ENCODE peak calls at places on chromosomes 6 and 20, in four cellular contexts. One of them, this sample, is unnamed.

GRCh38 chr20:41306061-41306727 is 11.3 kb downstream of the ZHX3 start:
- DNase-seq in choroid plexus epithelial cell: no peak
- DNase-seq in IMR-90: no peak
- DNase-seq in mammary epithelial cell: no peak
- DNase-seq in this sample: no peak

GRCh38 chr20:39269031-39269461 is 306.9 kb downstream of the DHX35 start:
- DNase-seq in IMR-90: peak
- DNase-seq in choroid plexus epithelial cell: peak
- DNase-seq in mammary epithelial cell: peak
- DNase-seq in this sample: no peak

GRCh38 chr6:170423030-170423429 is 116.5 kb downstream of the FAM120B start:
- DNase-seq in IMR-90: no peak
- DNase-seq in mammary epithelial cell: no peak
- DNase-seq in choroid plexus epithelial cell: no peak
- DNase-seq in this sample: no peak

GRCh38 chr6:42118162-42119001 is 24.0 kb downstream of the C6orf132 start:
- DNase-seq in choroid plexus epithelial cell: no peak
- DNase-seq in IMR-90: no peak
- DNase-seq in mammary epithelial cell: peak
- DNase-seq in this sample: no peak

GRCh38 chr6:8492536-8493125 is 57.3 kb upstream of the SLC35B3 start:
- DNase-seq in choroid plexus epithelial cell: no peak
- DNase-seq in IMR-90: no peak
- DNase-seq in mammary epithelial cell: peak
- DNase-seq in this sample: no peak

GRCh38 chr20:4056880-4057279 is 41.5 kb upstream of the RNF24 start:
- DNase-seq in IMR-90: no peak
- DNase-seq in mammary epithelial cell: peak
- DNase-seq in choroid plexus epithelial cell: no peak
- DNase-seq in this sample: no peak

GRCh38 chr20:38426498-38426897 is 8.6 kb downstream of the SNHG17 start:
- DNase-seq in IMR-90: no peak
- DNase-seq in mammary epithelial cell: no peak
- DNase-seq in choroid plexus epithelial cell: no peak
- DNase-seq in this sample: no peak

GRCh38 chr6:41757931-41758640 is 10.9 kb upstream of the PGC start:
- DNase-seq in choroid plexus epithelial cell: peak
- DNase-seq in mammary epithelial cell: no peak
- DNase-seq in IMR-90: peak
- DNase-seq in this sample: no peak

GRCh38 chr20:29497261-29497671 is 1760.2 kb upstream of the DEFB115 start:
- DNase-seq in mammary epithelial cell: no peak
- DNase-seq in choroid plexus epithelial cell: peak
- DNase-seq in IMR-90: no peak
- DNase-seq in this sample: no peak

GRCh38 chr6:10386260-10386659 is 28.6 kb downstream of the TFAP2A start:
- DNase-seq in IMR-90: no peak
- DNase-seq in choroid plexus epithelial cell: no peak
- DNase-seq in mammary epithelial cell: no peak
- DNase-seq in this sample: no peak

GRCh38 chr6:39182604-39183003 is 46.7 kb downstream of the KCNK5 start:
- DNase-seq in choroid plexus epithelial cell: no peak
- DNase-seq in mammary epithelial cell: no peak
- DNase-seq in IMR-90: no peak
- DNase-seq in this sample: no peak

GRCh38 chr6:135008072-135008940 is 46.3 kb downstream of the HBS1L start:
- DNase-seq in choroid plexus epithelial cell: no peak
- DNase-seq in IMR-90: no peak
- DNase-seq in mammary epithelial cell: no peak
- DNase-seq in this sample: no peak

GRCh38 chr6:145643760-145644159 is 91.6 kb downstream of the EPM2A start:
- DNase-seq in choroid plexus epithelial cell: peak
- DNase-seq in IMR-90: peak
- DNase-seq in mammary epithelial cell: no peak
- DNase-seq in this sample: peak

GRCh38 chr6:7087491-7087979 is 20.2 kb upstream of the RREB1 start:
- DNase-seq in mammary epithelial cell: no peak
- DNase-seq in IMR-90: no peak
- DNase-seq in choroid plexus epithelial cell: no peak
- DNase-seq in this sample: no peak

GRCh38 chr6:7088076-7088742 is 19.6 kb upstream of the RREB1 start:
- DNase-seq in choroid plexus epithelial cell: no peak
- DNase-seq in IMR-90: no peak
- DNase-seq in mammary epithelial cell: no peak
- DNase-seq in this sample: no peak

GRCh38 chr6:7085911-7086310 is 21.9 kb upstream of the RREB1 start:
- DNase-seq in IMR-90: no peak
- DNase-seq in choroid plexus epithelial cell: no peak
- DNase-seq in mammary epithelial cell: no peak
- DNase-seq in this sample: no peak

GRCh38 chr6:7087066-7087465 is 20.7 kb upstream of the RREB1 start:
- DNase-seq in IMR-90: peak
- DNase-seq in mammary epithelial cell: no peak
- DNase-seq in choroid plexus epithelial cell: peak
- DNase-seq in this sample: no peak

DNA sequence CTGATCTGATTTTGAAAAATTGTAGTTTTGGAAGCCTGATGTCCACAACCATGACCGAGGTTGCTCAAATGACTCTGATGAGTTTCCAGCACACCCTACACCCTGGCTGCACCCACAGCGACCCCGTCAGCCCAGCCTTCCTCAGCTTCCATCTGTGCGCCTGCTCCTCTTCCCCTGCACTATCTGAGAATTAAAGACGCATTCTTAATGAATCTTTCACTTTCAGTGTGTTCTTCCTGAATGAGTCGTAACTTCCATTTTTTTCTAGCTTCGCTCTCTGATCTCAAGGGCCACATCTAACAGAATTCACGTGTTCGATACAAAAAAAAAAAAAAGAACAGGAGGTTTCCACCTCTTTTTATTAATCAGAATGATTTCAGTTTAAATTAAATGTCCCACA is 21.3 kb upstream of the RREB1 start:
- DNase-seq in choroid plexus epithelial cell: peak
- DNase-seq in mammary epithelial cell: no peak
- DNase-seq in IMR-90: peak
- DNase-seq in this sample: no peak
- H3K4me3 ChIP-seq in choroid plexus epithelial cell: peak
- H3K4me3 ChIP-seq in mammary epithelial cell: peak
- H3K4me3 ChIP-seq in IMR-90: no peak
- H3K4me3 ChIP-seq in this sample: peak

GRCh38 chr20:62483613-62484468 is 8.0 kb upstream of the GATA5 start:
- DNase-seq in mammary epithelial cell: no peak
- DNase-seq in choroid plexus epithelial cell: no peak
- DNase-seq in IMR-90: no peak
- DNase-seq in this sample: no peak

GRCh38 chr20:62482970-62483369 is 7.2 kb upstream of the GATA5 start:
- DNase-seq in mammary epithelial cell: no peak
- DNase-seq in IMR-90: no peak
- DNase-seq in choroid plexus epithelial cell: peak
- DNase-seq in this sample: no peak

GRCh38 chr20:62481441-62482135 is 5.8 kb upstream of the GATA5 start:
- DNase-seq in IMR-90: no peak
- DNase-seq in choroid plexus epithelial cell: no peak
- DNase-seq in mammary epithelial cell: no peak
- DNase-seq in this sample: no peak

GRCh38 chr20:62480318-62480717 is 4.5 kb upstream of the GATA5 start:
- DNase-seq in choroid plexus epithelial cell: no peak
- DNase-seq in IMR-90: no peak
- DNase-seq in mammary epithelial cell: no peak
- DNase-seq in this sample: no peak

DNA sequence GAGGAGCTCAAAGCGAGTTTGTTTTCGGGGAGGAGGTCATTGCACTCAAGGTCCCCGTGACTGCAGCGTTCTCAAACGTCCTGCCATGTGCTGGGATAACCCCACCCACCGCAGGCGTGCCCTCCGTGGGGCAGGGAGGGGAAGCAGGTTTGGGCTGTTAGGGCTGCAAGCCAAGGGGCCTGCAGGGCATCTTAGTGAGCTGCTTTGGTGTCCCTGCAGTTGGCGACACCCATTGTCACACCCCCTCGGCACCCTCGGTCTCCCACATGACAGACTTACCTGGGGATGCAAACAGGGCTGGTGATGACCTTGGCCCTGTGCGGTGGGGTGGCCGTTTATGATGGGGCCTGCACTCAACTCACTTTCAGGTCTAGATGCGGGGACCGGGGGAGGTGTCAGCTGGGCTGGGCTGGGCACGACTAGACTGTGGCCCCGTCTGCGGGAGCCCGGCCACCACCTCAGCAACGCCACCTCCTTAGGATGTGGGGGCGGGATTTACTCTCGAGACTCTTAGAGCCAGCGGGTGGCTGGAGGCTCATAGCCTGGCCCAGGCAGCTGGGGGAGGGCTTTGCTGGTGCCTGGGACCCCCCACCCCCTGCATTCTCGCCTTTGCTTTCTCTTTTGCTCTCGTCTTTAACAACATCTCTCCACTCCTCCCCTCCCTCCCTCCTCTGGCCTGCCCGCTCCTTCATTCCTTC is 6.5 kb upstream of the GATA5 start:
- DNase-seq in IMR-90: no peak
- DNase-seq in choroid plexus epithelial cell: no peak
- DNase-seq in mammary epithelial cell: no peak
- DNase-seq in this sample: no peak
- H3K4me3 ChIP-seq in IMR-90: no peak
- H3K4me3 ChIP-seq in choroid plexus epithelial cell: no peak
- H3K4me3 ChIP-seq in mammary epithelial cell: no peak
- H3K4me3 ChIP-seq in this sample: no peak

GRCh38 chr20:58656825-58657224 is 5.7 kb downstream of the STX16 start:
- DNase-seq in choroid plexus epithelial cell: no peak
- DNase-seq in mammary epithelial cell: no peak
- DNase-seq in IMR-90: no peak
- DNase-seq in this sample: no peak
- H3K4me3 ChIP-seq in choroid plexus epithelial cell: no peak
- H3K4me3 ChIP-seq in mammary epithelial cell: no peak
- H3K4me3 ChIP-seq in IMR-90: no peak
- H3K4me3 ChIP-seq in this sample: no peak

GRCh38 chr20:63708301-63709148 is 686 bp downstream of the ZGPAT start:
- DNase-seq in choroid plexus epithelial cell: no peak
- DNase-seq in IMR-90: no peak
- DNase-seq in mammary epithelial cell: peak
- DNase-seq in this sample: no peak

GRCh38 chr20:63711085-63711645 is 3.3 kb downstream of the ZGPAT start:
- DNase-seq in IMR-90: no peak
- DNase-seq in mammary epithelial cell: no peak
- DNase-seq in choroid plexus epithelial cell: no peak
- DNase-seq in this sample: no peak

GRCh38 chr20:63714858-63715257 is 7.0 kb downstream of the ZGPAT start:
- DNase-seq in choroid plexus epithelial cell: no peak
- DNase-seq in mammary epithelial cell: no peak
- DNase-seq in IMR-90: no peak
- DNase-seq in this sample: no peak

GRCh38 chr20:63709149-63709527 is 1.3 kb downstream of the ZGPAT start:
- DNase-seq in choroid plexus epithelial cell: no peak
- DNase-seq in mammary epithelial cell: no peak
- DNase-seq in IMR-90: no peak
- DNase-seq in this sample: no peak

GRCh38 chr20:63712191-63712590 is 4.4 kb downstream of the ZGPAT start:
- DNase-seq in mammary epithelial cell: no peak
- DNase-seq in choroid plexus epithelial cell: no peak
- DNase-seq in IMR-90: no peak
- DNase-seq in this sample: no peak
- H3K4me3 ChIP-seq in mammary epithelial cell: no peak
- H3K4me3 ChIP-seq in choroid plexus epithelial cell: no peak
- H3K4me3 ChIP-seq in IMR-90: no peak
- H3K4me3 ChIP-seq in this sample: no peak